ENCODE peak calls at places on chromosomes 12 and 14, in six cellular contexts. S is endodermal cell, B is HT1080, Q is left ventricle myocardium inferior, I is germinal center, M is AG04450. O is an unnamed sample.

GRCh38 chr12:32039341-32039740 is 67.3 kb upstream of the BICD1 start:
- DNase-seq in Q (peak), M (no peak), I (no peak), B (no peak), S (peak), O (no peak)

GRCh38 chr12:5345534-5345933 is 86.4 kb upstream of the NTF3 start:
- DNase-seq in M (no peak), S (no peak), I (no peak), B (no peak), Q (no peak), O (no peak)

GRCh38 chr12:119204137-119204536 is 25.4 kb downstream of the HSPB8 start:
- DNase-seq in B (no peak), I (no peak), Q (no peak), S (no peak), M (no peak), O (no peak)

GRCh38 chr12:85874064-85874463 is at the start of gene NTS:
- DNase-seq in M (no peak), S (peak), B (peak), Q (no peak), I (no peak), O (peak)

GRCh38 chr12:115632323-115632722 is 645.2 kb downstream of the MED13L start:
- DNase-seq in S (no peak), B (no peak), Q (no peak), I (no peak), M (no peak), O (no peak)

GRCh38 chr12:113819495-113819894 is 146.6 kb downstream of the RBM19 start:
- DNase-seq in B (no peak), S (peak), M (no peak), Q (no peak), I (no peak), O (no peak)

GRCh38 chr14:38047518-38047917 is 160.2 kb upstream of the SSTR1 start:
- DNase-seq in M (no peak), Q (no peak), B (no peak), I (no peak), S (no peak), O (no peak)

GRCh38 chr12:104446646-104447415 is 9.9 kb upstream of the CHST11 start:
- DNase-seq in Q (no peak), B (no peak), M (no peak), I (no peak), S (no peak), O (no peak)

GRCh38 chr14:103503296-103503695 is 19.3 kb downstream of the CKB start:
- DNase-seq in B (no peak), I (no peak), S (peak), M (no peak), Q (no peak), O (no peak)

GRCh38 chr12:56449622-56449984 is 377 bp upstream of the TIMELESS start:
- DNase-seq in I (no peak), M (no peak), Q (no peak), S (no peak), B (peak), O (no peak)

GRCh38 chr12:65778268-65779090 is 45.8 kb upstream of the HMGA2 start:
- DNase-seq in I (no peak), Q (no peak), B (peak), S (no peak), M (no peak), O (peak)

GRCh38 chr12:49279706-49280159 is 14.9 kb downstream of the TUBA1C start:
- DNase-seq in I (no peak), M (no peak), B (no peak), S (peak), Q (no peak), O (no peak)

GRCh38 chr14:81392976-81393643 is 7.0 kb downstream of the STON2 start:
- DNase-seq in I (no peak), S (no peak), M (no peak), B (no peak), Q (no peak), O (no peak)

GRCh38 chr14:90677484-90678045 is 138.7 kb downstream of the TTC7B start:
- DNase-seq in I (no peak), M (no peak), B (peak), Q (no peak), S (no peak), O (no peak)

GRCh38 chr14:71403673-71404072 is 496.4 kb downstream of the PCNX1 start:
- DNase-seq in M (no peak), I (peak), B (peak), S (no peak), Q (no peak), O (no peak)

GRCh38 chr12:116247377-116247776 is 30.1 kb downstream of the MED13L start:
- DNase-seq in Q (no peak), B (no peak), S (no peak), M (peak), I (no peak), O (no peak)

GRCh38 chr12:49346659-49347306 is at the start of gene DNAJC22:
- DNase-seq in B (no peak), I (no peak), M (no peak), Q (no peak), S (peak), O (peak)

GRCh38 chr14:92121670-92122350 is at the start of the genes CPSF2 and NDUFB1:
- DNase-seq in Q (peak), S (peak), M (no peak), B (peak), I (peak), O (peak)

GRCh38 chr14:67571275-67571990 is 28.6 kb downstream of the PIGH start:
- DNase-seq in B (peak), Q (peak), I (peak), M (no peak), S (peak), O (peak)

GRCh38 chr12:57890191-57891120 is 43.9 kb upstream of the CTDSP2 start:
- DNase-seq in Q (no peak), I (no peak), M (no peak), B (peak), S (no peak), O (no peak)

GRCh38 chr12:122886851-122887816 is 8.8 kb downstream of the VPS37B start:
- DNase-seq in Q (no peak), M (no peak), I (peak), S (peak), B (peak), O (peak)

GRCh38 chr12:57755454-57756372 is 810 bp downstream of the MARCHF9 start:
- DNase-seq in I (peak), B (no peak), Q (peak), S (peak), M (no peak), O (no peak)

GRCh38 chr12:111180830-111181726 is 187.8 kb downstream of the PHETA1 start:
- DNase-seq in Q (peak), I (no peak), B (no peak), M (no peak), S (no peak), O (peak)

GRCh38 chr12:48996794-48997718 is 2.1 kb downstream of the DDN start:
- DNase-seq in S (peak), I (peak), M (no peak), Q (peak), B (no peak), O (peak)

GRCh38 chr14:63853831-63854293 is 1.1 kb downstream of the SYNE2 start:
- DNase-seq in S (peak), B (peak), I (peak), Q (peak), M (no peak), O (peak)